ENCODE peak calls at places on chromosome 15, in five cellular contexts. D is Panc1, N is heart right ventricle, W is ascending aorta, R is hepatocyte. V is an unnamed sample. For H3K4me1, the result is how much of the 10 kb centered on the place peaks cover.

GRCh38 chr15:40451497-40452158 is 10.9 kb downstream of the BAHD1 start:
- DNase-seq in W (no peak), D (no peak), N (no peak), R (no peak), V (no peak)

GRCh38 chr15:68377766-68378165 is 54.2 kb downstream of the ITGA11 start:
- DNase-seq in W (no peak), R (no peak), D (no peak), N (no peak), V (no peak)

GRCh38 chr15:40470423-40471104 is at the start of gene CHST14:
- DNase-seq in N (peak), R (peak), D (no peak), W (no peak), V (peak)

GRCh38 chr15:49507261-49507660 is 84.2 kb downstream of the FGF7 start:
- DNase-seq in W (no peak), D (no peak), N (no peak), R (no peak), V (no peak)

GRCh38 chr15:43279496-43279895 is 12.8 kb upstream of the TGM5 start:
- DNase-seq in N (no peak), W (no peak), D (no peak), R (no peak), V (no peak)

GRCh38 chr15:68868296-68868695 is 47.6 kb upstream of the ANP32A start:
- DNase-seq in N (no peak), R (no peak), W (no peak), D (no peak), V (no peak)

GRCh38 chr15:67080118-67080899 is 14.9 kb downstream of the SMAD3 start:
- DNase-seq in N (peak), D (no peak), W (no peak), R (no peak), V (no peak)

GRCh38 chr15:76336254-76337046 is at the start of gene ISL2:
- DNase-seq in D (no peak), N (no peak), W (no peak), R (peak), V (peak)

GRCh38 chr15:37824717-37825382 is 109.6 kb upstream of the TMCO5A start:
- DNase-seq in W (no peak), D (peak), R (peak), N (no peak), V (peak)

GRCh38 chr15:75720297-75720696 is 7.6 kb upstream of the CSPG4 start:
- DNase-seq in R (no peak), N (no peak), W (no peak), D (no peak), V (no peak)

GRCh38 chr15:68538291-68538690 is 40.5 kb upstream of the CORO2B start:
- DNase-seq in W (no peak), R (no peak), D (no peak), N (no peak), V (no peak)

GRCh38 chr15:78944669-78945407 is at the start of gene CTSH:
- DNase-seq in D (no peak), R (peak), N (peak), W (no peak), V (peak)

GRCh38 chr15:62165793-62166380 is 802 bp upstream of the C2CD4B start:
- DNase-seq in W (no peak), D (no peak), R (no peak), N (peak), V (no peak)

GRCh38 chr15:40456738-40457137 is 14.0 kb upstream of the CHST14 start:
- DNase-seq in D (no peak), W (no peak), R (no peak), N (no peak), V (no peak)

GRCh38 chr15:32861741-32862140 is 143.9 kb downstream of the GREM1 start:
- DNase-seq in N (no peak), R (peak), W (no peak), D (no peak), V (peak)

GRCh38 chr15:40511093-40511471 is 40.3 kb downstream of the CHST14 start:
- DNase-seq in R (no peak), D (no peak), W (no peak), N (no peak), V (no peak)

GRCh38 chr15:98651581-98652220 is 3.4 kb downstream of the IGF1R start:
- DNase-seq in D (no peak), W (no peak), N (no peak), R (peak), V (peak)

GRCh38 chr15:62071711-62072308 is 5.0 kb downstream of the C2CD4A start:
- DNase-seq in R (peak), N (no peak), D (no peak), W (no peak), V (no peak)

GRCh38 chr15:36591534-36592411 is 12.3 kb downstream of the CDIN1 start:
- DNase-seq in N (no peak), W (no peak), R (no peak), D (no peak), V (no peak)

GRCh38 chr15:92687183-92687582 is 31.6 kb upstream of the FAM174B start:
- DNase-seq in N (no peak), R (no peak), D (no peak), W (no peak), V (no peak)

GRCh38 chr15:73870700-73871408 is 2.5 kb upstream of the TBC1D21 start:
- DNase-seq in W (no peak), N (peak), R (peak), D (no peak), V (no peak)

GRCh38 chr15:35374661-35375060 is 171.3 kb downstream of the DPH6 start:
- DNase-seq in W (no peak), N (no peak), D (no peak), R (no peak), V (no peak)

GRCh38 chr15:35383511-35383910 is 162.5 kb downstream of the DPH6 start:
- DNase-seq in W (no peak), R (no peak), D (no peak), N (no peak), V (no peak)

GRCh38 chr15:35376701-35377100 is 169.3 kb downstream of the DPH6 start:
- DNase-seq in D (no peak), R (no peak), W (no peak), N (no peak), V (no peak)

GRCh38 chr15:35381328-35381727 is 164.6 kb downstream of the DPH6 start:
- DNase-seq in N (no peak), W (no peak), R (no peak), D (no peak), V (no peak)

DNA sequence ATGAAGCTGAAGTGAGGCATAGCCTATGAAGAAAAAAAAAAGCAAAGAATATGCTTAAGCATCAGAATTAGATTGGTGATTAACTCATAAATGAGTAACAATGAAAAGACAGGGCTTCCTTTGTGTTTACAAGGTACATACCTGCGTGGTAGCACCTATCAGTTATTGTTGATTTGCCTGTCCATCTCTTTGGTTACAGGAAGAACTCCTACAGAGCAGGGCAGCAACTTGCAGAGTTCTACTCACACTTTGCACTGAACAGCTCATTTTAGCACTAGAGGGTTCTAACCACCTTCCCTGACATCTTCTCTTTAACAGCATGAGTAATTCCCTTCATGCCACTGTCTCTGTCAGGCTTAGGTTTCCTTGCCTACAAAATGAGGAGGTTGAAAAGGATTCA is 166.0 kb downstream of the DPH6 start:
- DNase-seq in N (no peak), D (no peak), W (no peak), R (no peak), V (no peak)
- H3K4me1 ChIP-seq in N (under half), D (under half), W (under half), R (under half), V (under half)

GRCh38 chr15:48392356-48392755 is 61.1 kb downstream of the DUT start:
- DNase-seq in W (no peak), D (no peak), R (peak), N (peak), V (no peak)

GRCh38 chr15:48391950-48392349 is 60.7 kb downstream of the DUT start:
- DNase-seq in D (no peak), N (no peak), R (no peak), W (no peak), V (no peak)

GRCh38 chr15:48395532-48396011 is 64.3 kb downstream of the DUT start:
- DNase-seq in W (no peak), D (no peak), R (no peak), N (peak), V (peak)

GRCh38 chr15:48394172-48394571 is 62.9 kb downstream of the DUT start:
- DNase-seq in R (no peak), D (no peak), W (peak), N (no peak), V (no peak)

DNA sequence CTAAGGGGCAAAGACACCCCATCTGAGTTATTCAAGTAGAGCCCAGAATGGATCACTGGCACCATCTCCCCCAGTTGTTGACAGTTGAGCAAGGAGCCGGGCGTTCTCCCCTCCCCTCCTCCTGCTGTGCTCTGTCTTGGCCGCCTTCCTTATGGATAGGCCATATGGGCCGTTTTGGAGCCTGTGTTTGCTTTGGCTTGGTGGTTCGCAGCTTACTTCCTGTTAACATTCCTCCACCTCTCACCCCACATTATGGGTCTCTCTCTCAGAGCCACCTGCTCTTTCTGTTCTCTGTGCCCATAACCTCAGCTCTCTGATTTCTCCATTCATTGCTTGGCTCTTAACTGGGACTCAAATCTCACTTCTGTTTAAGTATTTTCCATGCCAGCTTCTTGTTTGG is 62.4 kb downstream of the DUT start:
- DNase-seq in N (peak), R (no peak), W (no peak), D (no peak), V (peak)
- H3K27ac ChIP-seq in N (peak), R (no peak), W (peak), D (no peak), V (no peak)

GRCh38 chr15:80988148-80988796 is 1.3 kb downstream of the MESD start:
- DNase-seq in N (no peak), D (no peak), W (no peak), R (no peak), V (no peak)
- H3K4me1 ChIP-seq in N (half or more), D (under half), W (under half), R (under half), V (under half)

DNA sequence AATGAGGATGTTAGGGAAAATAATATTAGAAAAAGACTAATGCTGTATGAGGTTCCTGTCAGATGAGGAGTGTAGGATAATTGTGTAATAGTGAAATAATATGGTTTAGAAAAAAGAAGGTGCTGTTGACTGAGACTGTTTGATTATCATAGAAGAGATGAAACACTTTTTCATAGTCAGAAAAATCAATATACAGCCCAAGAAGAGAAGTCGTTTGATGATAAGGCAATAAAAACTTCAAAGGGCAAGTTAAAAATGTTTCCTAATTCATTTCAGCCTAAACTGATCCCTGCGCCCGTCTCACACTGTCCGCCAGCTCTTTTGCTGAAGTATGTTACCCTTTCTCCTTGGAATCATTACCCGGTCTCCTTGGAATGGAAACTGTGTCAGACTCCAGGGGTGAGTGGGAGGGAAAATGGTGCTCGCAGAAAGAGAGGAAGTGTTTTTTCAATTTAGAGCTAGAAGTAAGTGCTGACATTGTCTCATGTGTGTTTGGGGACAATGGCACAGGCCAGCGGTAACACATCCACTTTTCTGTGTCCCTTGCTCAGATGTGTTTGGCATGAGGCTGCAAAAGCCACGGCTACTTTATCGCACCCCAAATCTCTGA is 23.6 kb downstream of the DUT start:
- DNase-seq in R (no peak), D (no peak), W (no peak), N (no peak), V (no peak)
- H3K27ac ChIP-seq in R (no peak), D (no peak), W (peak), N (no peak), V (no peak)

GRCh38 chr15:90211440-90212168 is 10.5 kb downstream of the SEMA4B start:
- DNase-seq in N (no peak), R (peak), D (no peak), W (no peak), V (no peak)

GRCh38 chr15:90211009-90211408 is 9.9 kb downstream of the SEMA4B start:
- DNase-seq in R (no peak), D (no peak), N (no peak), W (no peak), V (no peak)

GRCh38 chr15:90212221-90213079 is 11.3 kb downstream of the SEMA4B start:
- DNase-seq in D (no peak), R (peak), W (no peak), N (no peak), V (no peak)

GRCh38 chr15:90209591-90209990 is 8.5 kb downstream of the SEMA4B start:
- DNase-seq in R (no peak), N (no peak), D (no peak), W (no peak), V (no peak)

GRCh38 chr15:90210593-90210992 is 9.5 kb downstream of the SEMA4B start:
- DNase-seq in R (no peak), W (no peak), N (no peak), D (no peak), V (no peak)
- H3K4me1 ChIP-seq in R (under half), W (under half), N (under half), D (half or more), V (under half)

GRCh38 chr15:60134609-60135008 is 130.5 kb downstream of the FOXB1 start:
- DNase-seq in N (no peak), W (no peak), D (no peak), R (no peak), V (no peak)

GRCh38 chr15:60130811-60131210 is 126.7 kb downstream of the FOXB1 start:
- DNase-seq in R (no peak), N (no peak), W (no peak), D (no peak), V (no peak)

GRCh38 chr15:60138397-60138968 is 134.4 kb downstream of the FOXB1 start:
- DNase-seq in N (no peak), D (no peak), W (no peak), R (no peak), V (no peak)

GRCh38 chr15:60137711-60138396 is 133.7 kb downstream of the FOXB1 start:
- DNase-seq in R (no peak), D (no peak), N (no peak), W (no peak), V (peak)

DNA sequence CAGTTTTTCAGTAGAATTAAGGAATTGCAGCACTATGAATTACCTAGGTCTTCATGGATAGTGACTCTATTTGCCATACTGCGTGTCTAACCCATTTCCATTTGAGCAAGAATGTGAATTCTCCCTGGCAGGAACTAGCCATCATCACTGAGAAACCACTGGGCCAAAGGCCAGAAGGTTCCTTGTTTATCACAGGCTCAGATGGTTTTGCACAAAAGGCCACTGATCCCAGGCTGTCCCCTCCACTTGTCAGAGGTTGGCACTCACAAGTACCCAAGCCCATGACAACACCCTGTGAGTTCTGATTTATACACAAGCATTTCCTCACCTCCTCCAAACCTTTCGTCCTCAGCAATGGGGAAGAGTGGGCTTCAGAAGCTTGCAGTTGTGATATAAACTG is 131.8 kb downstream of the FOXB1 start:
- DNase-seq in W (no peak), N (no peak), R (no peak), D (no peak), V (no peak)
- H3K27ac ChIP-seq in W (no peak), N (no peak), R (no peak), D (no peak), V (no peak)

GRCh38 chr15:85834651-85835050 is 39.9 kb upstream of the KLHL25 start:
- DNase-seq in R (no peak), N (no peak), W (no peak), D (no peak), V (no peak)
- H3K4me1 ChIP-seq in R (under half), N (under half), W (under half), D (under half), V (under half)